ENCODE peak calls at places on chromosomes 4 and X, in seven cellular contexts. J, U, Q, R, K, O and H are unnamed samples.

GRCh38 chr4:21991050-21991449 is 42.5 kb upstream of the KCNIP4 start:
- DNase-seq in J (no peak), O (no peak), U (no peak), K (no peak), R (no peak), Q (no peak), H (no peak)

GRCh38 chr4:153729901-153730300 is 29.9 kb downstream of the RNF175 start:
- DNase-seq in K (no peak), J (no peak), Q (no peak), R (no peak), O (no peak), U (no peak), H (no peak)

GRCh38 chr4:13704020-13704419 is 76.5 kb upstream of the BOD1L1 start:
- DNase-seq in U (no peak), R (no peak), O (no peak), J (no peak), K (no peak), Q (no peak), H (no peak)

GRCh38 chr4:4856071-4857000 is 3.1 kb upstream of the MSX1 start:
- DNase-seq in R (no peak), J (peak), Q (peak), K (no peak), U (peak), O (no peak), H (no peak)

GRCh38 chr4:156321203-156321602 is 367.5 kb upstream of the CTSO start:
- DNase-seq in O (no peak), Q (no peak), K (no peak), U (peak), R (no peak), J (no peak), H (no peak)

GRCh38 chr4:16066586-16067128 is 17.2 kb downstream of the PROM1 start:
- DNase-seq in U (no peak), O (no peak), R (no peak), Q (no peak), K (no peak), J (no peak), H (no peak)

GRCh38 chr4:27090406-27090805 is 229.8 kb downstream of the STIM2 start:
- DNase-seq in R (no peak), Q (no peak), U (no peak), J (no peak), K (no peak), O (no peak), H (no peak)

GRCh38 chr4:78612398-78613005 is 60.9 kb downstream of the ANXA3 start:
- DNase-seq in O (no peak), K (no peak), U (peak), R (no peak), Q (no peak), J (no peak), H (no peak)

GRCh38 chr4:173426064-173426463 is 27.1 kb upstream of the SCRG1 start:
- DNase-seq in O (no peak), R (no peak), J (no peak), Q (no peak), U (no peak), K (no peak), H (no peak)

GRCh38 chr4:160038560-160038959 is 935.7 kb downstream of the RAPGEF2 start:
- DNase-seq in U (no peak), O (no peak), K (no peak), Q (no peak), R (no peak), J (no peak), H (no peak)

GRCh38 chrX:134547047-134547679 is 87.2 kb downstream of the HPRT1 start:
- DNase-seq in Q (no peak), J (no peak), O (no peak), U (no peak), R (no peak), K (no peak), H (no peak)

GRCh38 chr4:22942920-22943559 is 250.3 kb downstream of the GBA3 start:
- DNase-seq in R (no peak), O (no peak), J (no peak), K (no peak), Q (no peak), U (no peak), H (no peak)

GRCh38 chrX:115147220-115147619 is 42.0 kb upstream of the RBMXL3 start:
- DNase-seq in O (no peak), K (peak), J (no peak), Q (no peak), R (no peak), U (peak), H (no peak)

GRCh38 chr4:160877087-160877790 is 1286.6 kb downstream of the FSTL5 start:
- DNase-seq in U (no peak), K (no peak), O (no peak), J (no peak), Q (no peak), R (no peak), H (no peak)

GRCh38 chr4:119310826-119311225 is 11.1 kb downstream of the FABP2 start:
- DNase-seq in O (no peak), J (no peak), K (no peak), R (no peak), Q (no peak), U (no peak), H (no peak)

GRCh38 chr4:113499696-113500095 is 261.8 kb downstream of the CAMK2D start:
- DNase-seq in U (peak), J (no peak), O (no peak), K (no peak), R (no peak), Q (no peak), H (no peak)

GRCh38 chr4:6489962-6490361 is 17.5 kb upstream of the PPP2R2C start:
- DNase-seq in R (no peak), J (no peak), Q (no peak), K (no peak), O (no peak), U (no peak), H (no peak)

GRCh38 chr4:113101669-113102068 is 52.2 kb downstream of the ANK2 start:
- DNase-seq in J (no peak), U (peak), O (no peak), Q (no peak), R (no peak), K (no peak), H (no peak)

GRCh38 chr4:147863111-147863747 is 131.3 kb downstream of the ARHGAP10 start:
- DNase-seq in R (no peak), Q (no peak), U (no peak), J (no peak), K (no peak), O (no peak), H (no peak)

GRCh38 chr4:183504930-183505555 is at the start of gene ING2:
- DNase-seq in R (peak), K (peak), J (peak), O (peak), Q (peak), U (peak), H (peak)

GRCh38 chr4:41110050-41110449 is 104.3 kb downstream of the APBB2 start:
- DNase-seq in J (no peak), O (no peak), U (no peak), Q (no peak), R (no peak), K (no peak), H (no peak)

GRCh38 chr4:38328963-38329729 is 334.9 kb upstream of the KLF3 start:
- DNase-seq in K (no peak), R (no peak), J (no peak), U (no peak), Q (no peak), O (no peak), H (no peak)

GRCh38 chrX:152926923-152927322 is 29.1 kb downstream of the ZNF185 start:
- DNase-seq in Q (no peak), O (no peak), K (no peak), R (no peak), U (no peak), J (no peak), H (no peak)